ENCODE peak calls at places on chromosomes 13 and 19, in nine cellular contexts. One of them, this sample, is unnamed. For H3K4me1, the result is how much of the 10 kb centered on the place peaks cover.

GRCh38 chr13:42600943-42601342 is 27.0 kb downstream of the TNFSF11 start:
- DNase-seq in heart right ventricle: no peak
- DNase-seq in lower lobe of right lung: no peak
- DNase-seq in heart left ventricle: no peak
- DNase-seq in aorta: no peak
- DNase-seq in PC-3: peak
- DNase-seq in tibial nerve: no peak
- DNase-seq in mesendoderm: no peak
- DNase-seq in upper lobe of right lung: no peak
- DNase-seq in this sample: no peak

GRCh38 chr19:40200352-40201099 is 9.3 kb downstream of the MAP3K10 start:
- DNase-seq in heart right ventricle: no peak
- DNase-seq in lower lobe of right lung: no peak
- DNase-seq in heart left ventricle: no peak
- DNase-seq in mesendoderm: no peak
- DNase-seq in PC-3: peak
- DNase-seq in tibial nerve: no peak
- DNase-seq in aorta: no peak
- DNase-seq in upper lobe of right lung: no peak
- DNase-seq in this sample: no peak

GRCh38 chr13:67229438-67230242 is 496 bp downstream of the PCDH9 start:
- DNase-seq in tibial nerve: peak
- DNase-seq in aorta: no peak
- DNase-seq in heart left ventricle: no peak
- DNase-seq in heart right ventricle: no peak
- DNase-seq in mesendoderm: peak
- DNase-seq in PC-3: peak
- DNase-seq in lower lobe of right lung: no peak
- DNase-seq in upper lobe of right lung: no peak
- DNase-seq in this sample: no peak

GRCh38 chr19:8342316-8342683 is 762 bp downstream of the KANK3 start:
- DNase-seq in heart left ventricle: no peak
- DNase-seq in lower lobe of right lung: no peak
- DNase-seq in upper lobe of right lung: no peak
- DNase-seq in tibial nerve: no peak
- DNase-seq in mesendoderm: no peak
- DNase-seq in heart right ventricle: no peak
- DNase-seq in aorta: no peak
- DNase-seq in PC-3: no peak
- DNase-seq in this sample: no peak

GRCh38 chr13:45441633-45442032 is 23.1 kb upstream of the COG3 start:
- DNase-seq in aorta: no peak
- DNase-seq in lower lobe of right lung: no peak
- DNase-seq in heart right ventricle: no peak
- DNase-seq in heart left ventricle: no peak
- DNase-seq in mesendoderm: no peak
- DNase-seq in tibial nerve: no peak
- DNase-seq in PC-3: peak
- DNase-seq in upper lobe of right lung: no peak
- DNase-seq in this sample: no peak

GRCh38 chr19:43936219-43936618 is 1.1 kb upstream of the ZNF45 start:
- DNase-seq in aorta: no peak
- DNase-seq in upper lobe of right lung: no peak
- DNase-seq in PC-3: no peak
- DNase-seq in heart left ventricle: no peak
- DNase-seq in tibial nerve: no peak
- DNase-seq in lower lobe of right lung: no peak
- DNase-seq in mesendoderm: peak
- DNase-seq in heart right ventricle: no peak
- DNase-seq in this sample: no peak

GRCh38 chr13:44768775-44769578 is 192.8 kb upstream of the TSC22D1 start:
- DNase-seq in heart right ventricle: no peak
- DNase-seq in aorta: no peak
- DNase-seq in lower lobe of right lung: no peak
- DNase-seq in tibial nerve: no peak
- DNase-seq in upper lobe of right lung: no peak
- DNase-seq in heart left ventricle: no peak
- DNase-seq in PC-3: peak
- DNase-seq in mesendoderm: no peak
- DNase-seq in this sample: no peak

GRCh38 chr13:73908809-73909208 is 225.4 kb downstream of the KLF12 start:
- DNase-seq in heart right ventricle: no peak
- DNase-seq in lower lobe of right lung: no peak
- DNase-seq in tibial nerve: no peak
- DNase-seq in mesendoderm: no peak
- DNase-seq in aorta: no peak
- DNase-seq in upper lobe of right lung: no peak
- DNase-seq in heart left ventricle: no peak
- DNase-seq in PC-3: no peak
- DNase-seq in this sample: no peak

GRCh38 chr19:8224394-8225145 is 15.4 kb downstream of the CERS4 start:
- DNase-seq in aorta: no peak
- DNase-seq in lower lobe of right lung: no peak
- DNase-seq in heart left ventricle: peak
- DNase-seq in PC-3: no peak
- DNase-seq in heart right ventricle: peak
- DNase-seq in mesendoderm: no peak
- DNase-seq in tibial nerve: peak
- DNase-seq in upper lobe of right lung: no peak
- DNase-seq in this sample: no peak

GRCh38 chr19:51070334-51070886 is 5.5 kb upstream of the KLK13 start:
- DNase-seq in lower lobe of right lung: no peak
- DNase-seq in aorta: no peak
- DNase-seq in heart left ventricle: no peak
- DNase-seq in PC-3: peak
- DNase-seq in upper lobe of right lung: no peak
- DNase-seq in tibial nerve: no peak
- DNase-seq in mesendoderm: no peak
- DNase-seq in heart right ventricle: no peak
- DNase-seq in this sample: no peak

GRCh38 chr13:25881136-25881926 is 170.5 kb downstream of the SHISA2 start:
- DNase-seq in tibial nerve: no peak
- DNase-seq in upper lobe of right lung: no peak
- DNase-seq in heart right ventricle: no peak
- DNase-seq in PC-3: no peak
- DNase-seq in aorta: no peak
- DNase-seq in heart left ventricle: no peak
- DNase-seq in mesendoderm: no peak
- DNase-seq in lower lobe of right lung: no peak
- DNase-seq in this sample: no peak

GRCh38 chr13:46633416-46633815 is 80.4 kb downstream of the LRCH1 start:
- DNase-seq in PC-3: peak
- DNase-seq in upper lobe of right lung: no peak
- DNase-seq in tibial nerve: no peak
- DNase-seq in heart right ventricle: no peak
- DNase-seq in heart left ventricle: no peak
- DNase-seq in lower lobe of right lung: no peak
- DNase-seq in aorta: no peak
- DNase-seq in mesendoderm: peak
- DNase-seq in this sample: no peak

GRCh38 chr19:31350693-31351211 is 1.5 kb upstream of the TSHZ3 start:
- DNase-seq in upper lobe of right lung: peak
- DNase-seq in PC-3: peak
- DNase-seq in heart left ventricle: peak
- DNase-seq in lower lobe of right lung: peak
- DNase-seq in heart right ventricle: peak
- DNase-seq in tibial nerve: no peak
- DNase-seq in mesendoderm: peak
- DNase-seq in aorta: peak
- DNase-seq in this sample: peak

DNA sequence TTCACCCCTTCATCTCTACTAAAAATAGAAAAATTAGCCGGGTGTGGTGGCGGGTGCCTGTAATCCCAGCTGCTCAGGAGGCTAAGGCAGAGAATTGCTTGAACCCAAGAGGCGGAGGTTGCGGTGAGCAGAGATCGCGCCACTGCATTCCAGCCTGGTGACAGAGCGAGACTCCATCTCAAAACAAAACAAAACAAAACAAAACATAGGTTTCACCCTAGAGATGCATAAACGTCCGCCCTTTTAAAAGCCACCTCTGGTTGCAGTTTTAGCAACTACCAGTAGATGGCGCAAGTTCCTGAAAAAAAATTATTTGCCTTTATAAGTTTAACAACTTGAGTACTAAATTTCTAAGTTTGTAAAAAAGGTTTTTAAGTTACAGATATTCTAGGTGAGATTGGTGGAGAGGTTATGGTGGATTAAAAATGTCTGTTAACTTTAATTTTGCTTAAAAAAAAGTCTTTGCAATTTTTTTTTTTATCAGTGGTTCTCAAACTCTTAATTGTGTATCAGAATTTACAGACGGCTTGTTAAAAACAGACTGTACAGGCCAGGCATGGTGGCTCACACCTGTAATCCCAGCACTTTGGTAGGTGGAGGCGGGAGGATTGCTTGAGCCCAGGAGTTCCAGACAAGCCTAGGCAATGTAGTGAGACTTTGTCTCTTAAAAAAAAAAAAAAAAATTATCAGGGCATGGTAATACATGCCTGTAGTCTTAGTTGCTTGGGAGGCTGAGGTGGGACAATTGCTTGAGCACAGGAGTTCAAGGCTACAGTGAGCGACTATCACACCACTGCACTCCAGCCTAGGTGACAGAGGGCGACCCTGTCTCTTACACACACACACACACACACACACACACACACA is 42.1 kb downstream of the NAA16 start:
- DNase-seq in PC-3: peak
- DNase-seq in upper lobe of right lung: no peak
- DNase-seq in lower lobe of right lung: no peak
- DNase-seq in tibial nerve: peak
- DNase-seq in heart left ventricle: peak
- DNase-seq in aorta: no peak
- DNase-seq in heart right ventricle: peak
- DNase-seq in mesendoderm: peak
- DNase-seq in this sample: no peak
- H3K4me1 ChIP-seq in PC-3: under half
- H3K4me1 ChIP-seq in upper lobe of right lung: under half
- H3K4me1 ChIP-seq in lower lobe of right lung: under half
- H3K4me1 ChIP-seq in tibial nerve: under half
- H3K4me1 ChIP-seq in heart left ventricle: under half
- H3K4me1 ChIP-seq in aorta: under half
- H3K4me1 ChIP-seq in heart right ventricle: under half
- H3K4me1 ChIP-seq in mesendoderm: under half
- H3K4me1 ChIP-seq in this sample: under half

GRCh38 chr13:51822106-51822840 is 18.3 kb upstream of the DHRS12 start:
- DNase-seq in lower lobe of right lung: no peak
- DNase-seq in mesendoderm: no peak
- DNase-seq in heart left ventricle: no peak
- DNase-seq in aorta: no peak
- DNase-seq in PC-3: no peak
- DNase-seq in heart right ventricle: no peak
- DNase-seq in tibial nerve: no peak
- DNase-seq in upper lobe of right lung: no peak
- DNase-seq in this sample: no peak

GRCh38 chr13:51825165-51825592 is 19.8 kb downstream of the TMEM272 start:
- DNase-seq in heart left ventricle: no peak
- DNase-seq in aorta: no peak
- DNase-seq in heart right ventricle: no peak
- DNase-seq in mesendoderm: no peak
- DNase-seq in PC-3: no peak
- DNase-seq in lower lobe of right lung: no peak
- DNase-seq in upper lobe of right lung: no peak
- DNase-seq in tibial nerve: no peak
- DNase-seq in this sample: no peak

GRCh38 chr13:51823861-51824260 is 19.9 kb upstream of the DHRS12 start:
- DNase-seq in tibial nerve: no peak
- DNase-seq in aorta: no peak
- DNase-seq in heart right ventricle: no peak
- DNase-seq in PC-3: no peak
- DNase-seq in heart left ventricle: no peak
- DNase-seq in upper lobe of right lung: no peak
- DNase-seq in lower lobe of right lung: no peak
- DNase-seq in mesendoderm: no peak
- DNase-seq in this sample: no peak

GRCh38 chr13:51821666-51822065 is 17.7 kb upstream of the DHRS12 start:
- DNase-seq in upper lobe of right lung: no peak
- DNase-seq in PC-3: no peak
- DNase-seq in heart right ventricle: no peak
- DNase-seq in aorta: no peak
- DNase-seq in lower lobe of right lung: no peak
- DNase-seq in heart left ventricle: no peak
- DNase-seq in tibial nerve: no peak
- DNase-seq in mesendoderm: no peak
- DNase-seq in this sample: no peak

DNA sequence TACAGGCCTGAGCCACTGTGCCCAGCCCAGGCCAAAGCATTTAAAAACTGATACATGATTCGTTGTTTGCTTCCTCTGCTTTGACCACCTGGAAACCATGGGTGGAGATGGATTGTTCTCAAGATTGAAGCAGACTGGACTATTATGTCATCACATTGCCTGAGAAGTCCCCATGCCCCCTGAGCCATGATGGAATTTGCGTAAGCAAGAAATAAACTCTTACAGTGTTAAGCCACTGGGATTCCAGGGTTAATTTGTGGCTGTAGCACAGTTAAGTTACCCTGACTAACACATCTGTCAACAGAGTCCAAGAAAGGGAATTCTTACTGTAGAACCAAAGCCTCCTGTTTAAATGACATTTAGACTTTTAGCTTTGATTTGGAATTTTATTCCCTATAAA is 19.4 kb upstream of the DHRS12 start:
- DNase-seq in heart left ventricle: no peak
- DNase-seq in upper lobe of right lung: no peak
- DNase-seq in aorta: no peak
- DNase-seq in mesendoderm: no peak
- DNase-seq in PC-3: no peak
- DNase-seq in tibial nerve: no peak
- DNase-seq in lower lobe of right lung: no peak
- DNase-seq in heart right ventricle: no peak
- DNase-seq in this sample: no peak
- H3K4me1 ChIP-seq in heart left ventricle: half or more
- H3K4me1 ChIP-seq in upper lobe of right lung: under half
- H3K4me1 ChIP-seq in aorta: under half
- H3K4me1 ChIP-seq in mesendoderm: under half
- H3K4me1 ChIP-seq in PC-3: under half
- H3K4me1 ChIP-seq in tibial nerve: under half
- H3K4me1 ChIP-seq in lower lobe of right lung: under half
- H3K4me1 ChIP-seq in heart right ventricle: under half
- H3K4me1 ChIP-seq in this sample: under half

GRCh38 chr19:1172353-1173159 is 1.5 kb downstream of the SBNO2 start:
- DNase-seq in heart right ventricle: peak
- DNase-seq in tibial nerve: peak
- DNase-seq in mesendoderm: peak
- DNase-seq in upper lobe of right lung: peak
- DNase-seq in aorta: peak
- DNase-seq in lower lobe of right lung: peak
- DNase-seq in heart left ventricle: peak
- DNase-seq in PC-3: peak
- DNase-seq in this sample: peak
- H3K4me1 ChIP-seq in heart right ventricle: under half
- H3K4me1 ChIP-seq in tibial nerve: under half
- H3K4me1 ChIP-seq in mesendoderm: under half
- H3K4me1 ChIP-seq in upper lobe of right lung: half or more
- H3K4me1 ChIP-seq in aorta: under half
- H3K4me1 ChIP-seq in lower lobe of right lung: half or more
- H3K4me1 ChIP-seq in heart left ventricle: under half
- H3K4me1 ChIP-seq in PC-3: half or more
- H3K4me1 ChIP-seq in this sample: under half

DNA sequence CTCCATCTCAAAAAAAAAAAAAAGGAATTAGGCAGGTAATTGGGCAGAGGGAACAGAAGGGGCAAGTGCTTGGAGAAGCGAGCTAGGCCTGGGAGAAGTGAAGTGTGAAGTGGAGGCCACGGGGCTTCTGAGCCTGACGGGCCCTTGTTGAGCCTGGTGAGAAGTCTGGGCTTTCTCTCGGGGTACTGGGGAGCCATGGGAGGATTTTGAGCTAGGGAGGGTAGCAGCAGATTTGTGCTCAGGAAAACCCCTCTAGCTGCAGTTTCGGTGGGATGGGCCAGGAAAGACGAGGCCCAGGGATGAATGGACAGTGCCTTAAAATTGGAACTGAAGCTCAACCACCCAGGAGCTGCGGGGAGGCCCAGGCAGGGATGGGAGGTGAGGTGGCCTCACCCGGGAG is 8.0 kb downstream of the POLR1G start:
- DNase-seq in aorta: no peak
- DNase-seq in mesendoderm: no peak
- DNase-seq in tibial nerve: no peak
- DNase-seq in heart right ventricle: no peak
- DNase-seq in upper lobe of right lung: no peak
- DNase-seq in PC-3: no peak
- DNase-seq in heart left ventricle: no peak
- DNase-seq in lower lobe of right lung: no peak
- DNase-seq in this sample: no peak
- H3K4me1 ChIP-seq in aorta: under half
- H3K4me1 ChIP-seq in mesendoderm: under half
- H3K4me1 ChIP-seq in tibial nerve: under half
- H3K4me1 ChIP-seq in heart right ventricle: under half
- H3K4me1 ChIP-seq in upper lobe of right lung: under half
- H3K4me1 ChIP-seq in PC-3: under half
- H3K4me1 ChIP-seq in heart left ventricle: under half
- H3K4me1 ChIP-seq in lower lobe of right lung: under half
- H3K4me1 ChIP-seq in this sample: under half